ENCODE peak calls at places on chromosomes 6 and 20, in eight cellular contexts. T is tibial nerve, C is colonic mucosa, J is cardiac muscle cell, N is right atrium auricular region, K is left ventricle myocardium inferior, B is IMR-90, Q is sigmoid colon. L is an unnamed sample.

GRCh38 chr20:44776977-44777376 is 31.3 kb downstream of the KCNK15 start:
- DNase-seq in T (no peak), C (no peak), J (peak; percentile 74), N (no peak), K (no peak), B (peak; percentile 16), Q (no peak), L (no peak)

GRCh38 chr6:149202100-149202499 is 115.4 kb upstream of the TAB2 start:
- DNase-seq in T (no peak), C (no peak), J (no peak), N (no peak), K (no peak), B (no peak), Q (no peak), L (no peak)

GRCh38 chr6:125546827-125547226 is 202.6 kb upstream of the HEY2 start:
- DNase-seq in T (no peak), C (no peak), J (no peak), N (no peak), K (no peak), B (peak; percentile 1), Q (no peak), L (no peak)

GRCh38 chr6:157198425-157199279 is 124.7 kb downstream of the TMEM242 start:
- DNase-seq in T (peak; percentile 12), C (peak; percentile 93), J (no peak), N (peak; percentile 76), K (peak; percentile 53), B (peak; percentile 13), Q (peak; percentile 82), L (peak; percentile 93)

GRCh38 chr20:21509597-21510331 is 4.1 kb downstream of the NKX2-2 start:
- DNase-seq in T (no peak), C (no peak), J (no peak), N (no peak), K (no peak), B (peak; percentile 25), Q (no peak), L (no peak)

GRCh38 chr6:138105880-138106664 is 1.1 kb downstream of the PERP start:
- DNase-seq in T (no peak), C (peak; percentile 40), J (peak; percentile 27), N (no peak), K (no peak), B (peak; percentile 15), Q (no peak), L (no peak)

GRCh38 chr6:490251-491037 is 98.9 kb downstream of the IRF4 start:
- DNase-seq in T (no peak), C (no peak), J (no peak), N (no peak), K (no peak), B (no peak), Q (no peak), L (no peak)

GRCh38 chr20:59938221-59938620 is 1.9 kb downstream of the PPP1R3D start:
- DNase-seq in T (no peak), C (no peak), J (no peak), N (no peak), K (no peak), B (peak; percentile 68), Q (no peak), L (no peak)

GRCh38 chr6:27267865-27268444 is 20.5 kb downstream of the PRSS16 start:
- DNase-seq in T (no peak), C (no peak), J (no peak), N (no peak), K (no peak), B (no peak), Q (no peak), L (no peak)

GRCh38 chr6:131979515-131980337 is 28.6 kb upstream of the CCN2 start:
- DNase-seq in T (no peak), C (no peak), J (no peak), N (no peak), K (no peak), B (peak; percentile 97), Q (no peak), L (no peak)
- H3K4me1 ChIP-seq in T (no peaks in the 10 kb centered on the region), C (no peaks in the 10 kb centered on the region), J (no peaks in the 10 kb centered on the region), N (no peaks in the 10 kb centered on the region), K (peaks cover 15% of the 10 kb centered on the region), B (peaks cover 19% of the 10 kb centered on the region), Q (peaks cover 12% of the 10 kb centered on the region), L (no peaks in the 10 kb centered on the region)

DNA sequence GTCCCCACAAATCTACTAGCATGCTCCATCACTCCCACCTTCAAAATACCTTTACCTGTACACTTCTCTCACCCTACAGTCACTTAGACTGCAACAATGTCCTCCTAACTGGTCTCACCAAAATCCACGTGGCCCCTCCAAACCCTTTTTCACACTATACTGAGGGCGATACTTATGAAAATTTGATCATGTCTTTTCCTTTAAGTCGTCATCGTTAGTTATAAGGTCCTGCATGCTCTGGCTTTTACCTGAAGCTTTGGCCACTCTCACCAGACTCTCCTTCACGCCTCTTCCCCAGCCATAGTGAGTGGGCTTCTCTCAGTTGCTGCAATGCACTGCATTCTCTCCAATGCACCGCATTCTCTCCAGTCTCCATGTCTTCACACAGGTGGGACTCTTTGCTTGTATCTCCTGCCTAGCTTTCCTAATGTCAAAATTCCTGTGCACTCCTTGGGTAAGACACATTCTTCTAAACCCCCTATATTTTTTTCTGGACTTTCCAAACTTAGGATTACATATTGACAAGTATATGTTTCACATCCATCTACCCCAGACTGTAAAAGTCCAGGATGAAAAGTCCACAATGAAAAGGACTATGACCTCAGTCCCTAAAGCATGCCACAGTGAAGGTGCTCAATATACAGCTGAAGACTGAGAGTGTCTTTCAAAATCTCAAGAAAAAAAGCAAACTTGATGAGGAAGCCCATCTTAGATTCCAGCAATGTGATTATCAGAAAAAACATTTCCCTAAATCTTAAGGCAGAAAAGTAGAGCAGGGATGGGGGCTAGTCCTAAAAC is 24.7 kb downstream of the PTPRK start:
- DNase-seq in T (no peak), C (no peak), J (no peak), N (no peak), K (no peak), B (no peak), Q (no peak), L (no peak)
- H3K4me1 ChIP-seq in T (no peaks in the 10 kb centered on the region), C (peaks cover 24% of the 10 kb centered on the region), J (peaks cover 8% of the 10 kb centered on the region), N (no peaks in the 10 kb centered on the region), K (peaks cover 78% of the 10 kb centered on the region), B (peaks cover 14% of the 10 kb centered on the region), Q (peaks cover 29% of the 10 kb centered on the region), L (no peaks in the 10 kb centered on the region)

DNA sequence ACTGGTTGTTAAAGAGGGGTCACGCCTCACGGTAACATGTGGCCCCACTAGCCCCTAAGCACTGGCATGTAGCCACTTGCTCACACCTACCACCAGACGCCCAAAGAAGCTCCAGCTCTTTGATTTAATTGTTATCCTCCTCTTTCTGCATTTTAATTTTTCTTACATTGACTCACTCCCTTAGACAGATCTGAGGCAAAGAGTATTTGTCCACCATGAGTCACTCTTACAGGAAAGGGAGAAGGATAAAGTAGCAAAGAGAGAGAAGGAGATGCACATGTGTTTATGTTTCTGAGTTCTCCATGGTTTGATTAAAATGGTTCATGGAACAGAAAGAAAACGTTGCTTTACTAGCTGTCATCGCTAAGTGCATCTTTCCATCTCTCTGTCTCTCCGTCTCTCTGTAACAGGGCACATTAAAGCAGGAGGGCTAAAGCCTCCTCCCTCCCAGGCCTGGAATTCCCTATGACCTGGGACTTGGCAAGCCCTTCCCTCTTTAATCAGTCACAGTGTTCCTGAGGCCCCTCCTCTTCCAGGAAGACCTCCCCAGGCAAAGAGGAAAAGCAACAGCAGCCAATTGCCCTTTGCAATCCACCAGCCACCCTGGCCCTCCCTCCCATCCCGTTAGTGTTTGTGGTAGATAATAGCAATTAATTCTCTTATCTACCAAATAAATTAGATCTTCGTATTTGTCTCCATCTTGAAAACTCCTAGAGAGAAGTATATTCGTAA is 112.8 kb upstream of the TSHZ2 start:
- DNase-seq in T (no peak), C (no peak), J (no peak), N (no peak), K (peak; percentile 16), B (no peak), Q (no peak), L (no peak)
- H3K4me1 ChIP-seq in T (no peaks in the 10 kb centered on the region), C (no peaks in the 10 kb centered on the region), J (no peaks in the 10 kb centered on the region), N (no peaks in the 10 kb centered on the region), K (peaks cover 8% of the 10 kb centered on the region), B (no peaks in the 10 kb centered on the region), Q (no peaks in the 10 kb centered on the region), L (no peaks in the 10 kb centered on the region)

DNA sequence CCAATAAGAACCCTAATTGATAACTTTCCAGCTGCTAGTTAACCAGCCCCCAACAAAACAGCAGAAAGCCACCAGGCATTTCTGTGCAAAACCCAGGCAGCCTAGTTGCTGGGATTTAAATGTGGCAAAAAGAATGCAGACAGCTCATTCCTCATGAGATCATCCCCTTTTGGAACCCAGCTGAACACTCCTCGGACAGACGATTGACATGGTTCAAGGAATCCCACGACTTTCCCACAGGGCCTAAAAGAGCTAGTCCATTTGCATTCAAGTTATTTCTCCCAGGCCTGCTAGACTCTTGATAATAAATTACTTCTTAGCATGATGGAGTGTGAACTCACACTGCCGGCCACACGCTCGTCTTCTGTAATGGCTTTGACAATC is 24.0 kb downstream of the JAG1 start:
- DNase-seq in T (no peak), C (no peak), J (no peak), N (no peak), K (no peak), B (no peak), Q (no peak), L (no peak)
- H3K4me1 ChIP-seq in T (no peaks in the 10 kb centered on the region), C (peaks cover under 1% of the 10 kb centered on the region), J (peaks cover 49% of the 10 kb centered on the region), N (no peaks in the 10 kb centered on the region), K (peaks cover 86% of the 10 kb centered on the region), B (peaks cover 37% of the 10 kb centered on the region), Q (peaks cover 38% of the 10 kb centered on the region), L (peaks cover 83% of the 10 kb centered on the region)